ENCODE peak calls at places on chromosomes 5 and 9, in five cellular contexts. Y is lower leg skin, U is EH, O is omental fat pad, W is astrocyte of the cerebellum. F is an unnamed sample.

GRCh38 chr9:116572095-116572748 is 114.9 kb upstream of the TRIM32 start:
- DNase-seq in Y (peak; percentile 95), U (peak; percentile 85), O (peak; percentile 73), W (peak; percentile 49), F (peak; percentile 86)

GRCh38 chr5:78509884-78510769 is 138.4 kb downstream of the LHFPL2 start:
- DNase-seq in Y (peak; percentile 89), U (no peak), O (no peak), W (no peak), F (peak; percentile 83)

GRCh38 chr9:24036459-24036858 is 210.4 kb upstream of the ELAVL2 start:
- DNase-seq in Y (no peak), U (no peak), O (no peak), W (no peak), F (no peak)

GRCh38 chr9:107484117-107484723 is 5.3 kb downstream of the KLF4 start:
- DNase-seq in Y (peak; percentile 31), U (peak; percentile 81), O (no peak), W (peak; percentile 76), F (no peak)

GRCh38 chr9:134391319-134392231 is 65.3 kb downstream of the RXRA start:
- DNase-seq in Y (no peak), U (no peak), O (no peak), W (no peak), F (no peak)

GRCh38 chr5:169944922-169945675 is 35.2 kb downstream of the INSYN2B start:
- DNase-seq in Y (no peak), U (no peak), O (no peak), W (no peak), F (no peak)

GRCh38 chr5:30040483-30041116 is 1152.9 kb upstream of the CDH6 start:
- DNase-seq in Y (no peak), U (peak; percentile 9), O (no peak), W (peak; percentile 79), F (no peak)

GRCh38 chr9:128901822-128902221 is 19.0 kb upstream of the PHYHD1 start:
- DNase-seq in Y (no peak), U (no peak), O (no peak), W (no peak), F (no peak)

GRCh38 chr9:129582865-129583264 is 38.0 kb downstream of the C9orf50 start:
- DNase-seq in Y (no peak), U (no peak), O (no peak), W (no peak), F (no peak)

GRCh38 chr9:129321511-129322021 is 143.5 kb upstream of the IER5L start:
- DNase-seq in Y (peak; percentile 83), U (no peak), O (no peak), W (no peak), F (no peak)

GRCh38 chr9:4932681-4933080 is 52.4 kb upstream of the JAK2 start:
- DNase-seq in Y (no peak), U (no peak), O (no peak), W (no peak), F (no peak)

GRCh38 chr5:34591723-34592122 is 64.4 kb upstream of the RAI14 start:
- DNase-seq in Y (no peak), U (no peak), O (no peak), W (no peak), F (no peak)

GRCh38 chr9:112034216-112034611 is 137.6 kb downstream of the UGCG start:
- DNase-seq in Y (no peak), U (peak; percentile 70), O (no peak), W (no peak), F (no peak)

GRCh38 chr5:169686137-169686536 is 49.1 kb downstream of the DOCK2 start:
- DNase-seq in Y (no peak), U (no peak), O (no peak), W (no peak), F (no peak)

GRCh38 chr9:7165350-7165937 is 407.7 kb downstream of the KDM4C start:
- DNase-seq in Y (no peak), U (no peak), O (no peak), W (no peak), F (no peak)

GRCh38 chr5:106121972-106122605 is 1548.6 kb downstream of the EFNA5 start:
- DNase-seq in Y (peak; percentile 63), U (peak; percentile 7), O (no peak), W (no peak), F (no peak)

GRCh38 chr5:8114597-8115266 is 245.8 kb downstream of the MTRR start:
- DNase-seq in Y (no peak), U (no peak), O (no peak), W (no peak), F (no peak)

GRCh38 chr9:95771556-95772280 is 103.8 kb upstream of the ERCC6L2 start:
- DNase-seq in Y (peak; percentile 83), U (no peak), O (no peak), W (peak; percentile 46), F (no peak)

GRCh38 chr9:87786876-87787275 is 61.0 kb downstream of the CTSL start:
- DNase-seq in Y (no peak), U (no peak), O (no peak), W (no peak), F (no peak)

GRCh38 chr9:71767421-71768321 is 642 bp downstream of the CEMIP2 start:
- DNase-seq in Y (peak; percentile 87), U (peak; percentile 55), O (no peak), W (no peak), F (peak; percentile 82)

GRCh38 chr9:18596920-18597319 is 123.0 kb downstream of the ADAMTSL1 start:
- DNase-seq in Y (no peak), U (peak; percentile 90), O (no peak), W (no peak), F (no peak)

GRCh38 chr5:179143446-179143845 is 83.3 kb downstream of the ZNF354C start:
- DNase-seq in Y (no peak), U (peak; percentile 71), O (no peak), W (no peak), F (no peak)

GRCh38 chr9:33467526-33467925 is 6.2 kb downstream of the NOL6 start:
- DNase-seq in Y (no peak), U (no peak), O (no peak), W (no peak), F (no peak)

GRCh38 chr5:143322931-143323330 is 80.6 kb downstream of the NR3C1 start:
- DNase-seq in Y (no peak), U (no peak), O (no peak), W (no peak), F (no peak)

GRCh38 chr9:113579270-113580040 is 115.9 kb downstream of the RGS3 start:
- DNase-seq in Y (no peak), U (peak; percentile 55), O (no peak), W (no peak), F (no peak)

GRCh38 chr5:27403248-27403882 is 365.0 kb upstream of the CDH9 start:
- DNase-seq in Y (no peak), U (peak; percentile 4), O (no peak), W (no peak), F (no peak)

GRCh38 chr5:148554621-148555020 is 99.7 kb downstream of the HTR4 start:
- DNase-seq in Y (no peak), U (no peak), O (no peak), W (no peak), F (no peak)

GRCh38 chr9:94624621-94625020 is 14.7 kb downstream of the FBP1 start:
- DNase-seq in Y (no peak), U (peak; percentile 53), O (no peak), W (no peak), F (no peak)

GRCh38 chr9:37953775-37954437 is 50.0 kb upstream of the SLC25A51 start:
- DNase-seq in Y (no peak), U (peak; percentile 97), O (peak; percentile 63), W (peak; percentile 75), F (no peak)

GRCh38 chr5:150184006-150184405 is 5.9 kb upstream of the SLC6A7 start:
- DNase-seq in Y (no peak), U (no peak), O (no peak), W (no peak), F (no peak)

GRCh38 chr5:15074651-15075050 is 203.1 kb upstream of the ANKH start:
- DNase-seq in Y (no peak), U (peak; percentile 13), O (no peak), W (no peak), F (no peak)

GRCh38 chr5:36692791-36693763 is 86.7 kb downstream of the SLC1A3 start:
- DNase-seq in Y (peak; percentile 96), U (peak; percentile 66), O (peak; percentile 32), W (peak; percentile 51), F (peak; percentile 85)

GRCh38 chr5:38410304-38410990 is 146.0 kb downstream of the LIFR start:
- DNase-seq in Y (peak; percentile 59), U (no peak), O (no peak), W (no peak), F (no peak)

GRCh38 chr5:32531885-32532520 is 53.4 kb upstream of the SUB1 start:
- DNase-seq in Y (peak; percentile 80), U (peak; percentile 88), O (no peak), W (no peak), F (no peak)

GRCh38 chr9:130446111-130446861 is 1.5 kb downstream of the ASS1 start:
- DNase-seq in Y (peak; percentile 96), U (peak; percentile 95), O (peak; percentile 50), W (peak; percentile 83), F (peak; percentile 86)

GRCh38 chr5:66642538-66642937 is 46.3 kb downstream of the MAST4 start:
- DNase-seq in Y (no peak), U (no peak), O (no peak), W (no peak), F (no peak)

GRCh38 chr5:177310757-177311173 is 933 bp downstream of the MXD3 start:
- DNase-seq in Y (peak; percentile 86), U (peak; percentile 50), O (no peak), W (no peak), F (peak; percentile 72)